ENCODE peak calls at places on chromosomes 2 and 18, in four cellular contexts. K is HFF-Myc, N is A549, U is Karpas-422. W is an unnamed sample.

GRCh38 chr2:134727385-134727784 is 8.6 kb upstream of the TMEM163 start:
- DNase-seq in K (no peak), U (no peak), N (no peak), W (no peak)

GRCh38 chr2:96970248-96970875 is 16.0 kb downstream of the FAM178B start:
- DNase-seq in N (no peak), U (no peak), K (no peak), W (no peak)

GRCh38 chr2:20369366-20369765 is 18.7 kb upstream of the PUM2 start:
- DNase-seq in K (no peak), N (no peak), U (no peak), W (no peak)

GRCh38 chr2:10951558-10952414 is 40.1 kb downstream of the KCNF1 start:
- DNase-seq in K (no peak), U (no peak), N (no peak), W (no peak)

GRCh38 chr2:199458806-199459285 is 1.1 kb upstream of the SATB2 start:
- DNase-seq in K (no peak), U (no peak), N (no peak), W (no peak)

GRCh38 chr18:77138270-77138669 is 5.7 kb upstream of the MBP start:
- DNase-seq in U (no peak), K (no peak), N (no peak), W (no peak)

GRCh38 chr2:88187927-88188326 is 17.8 kb downstream of the THNSL2 start:
- DNase-seq in U (peak), N (no peak), K (no peak), W (no peak)

GRCh38 chr2:189521686-189522434 is 58.7 kb downstream of the SLC40A1 start:
- DNase-seq in K (no peak), U (no peak), N (no peak), W (no peak)

GRCh38 chr2:25310965-25311865 is 30.5 kb downstream of the DNMT3A start:
- DNase-seq in N (no peak), K (no peak), U (no peak), W (no peak)

GRCh38 chr18:2223859-2224258 is 347.4 kb downstream of the METTL4 start:
- DNase-seq in K (peak), U (peak), N (no peak), W (peak)

GRCh38 chr2:187890690-187891089 is 336.5 kb upstream of the TFPI start:
- DNase-seq in N (no peak), U (no peak), K (no peak), W (no peak)

GRCh38 chr2:12202301-12202700 is 455.9 kb downstream of the LPIN1 start:
- DNase-seq in N (no peak), U (no peak), K (no peak), W (no peak)

DNA sequence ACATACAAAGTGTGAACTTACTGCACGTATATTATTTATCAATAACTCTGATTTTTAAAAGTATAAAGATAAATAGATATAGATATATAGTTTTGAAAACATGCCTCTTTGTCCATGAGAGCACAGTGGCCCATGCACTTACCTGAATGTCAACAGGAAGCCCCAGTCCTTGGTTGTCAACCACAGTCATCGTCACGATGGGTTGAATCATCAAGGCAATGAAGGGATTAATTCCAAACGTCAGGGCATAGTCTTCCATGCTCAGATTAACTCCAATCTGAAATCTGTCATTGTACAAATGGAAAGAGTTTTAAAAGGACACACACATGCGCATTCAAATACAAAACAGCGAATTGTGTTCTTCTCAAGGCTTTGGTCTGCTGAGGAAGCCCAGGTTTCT is 15.5 kb downstream of the SCYGR4 start:
- DNase-seq in K (no peak), U (no peak), N (no peak), W (no peak)
- H3K4me3 ChIP-seq in K (no peak), U (no peak), N (no peak), W (no peak)

GRCh38 chr2:196286821-196287220 is 115.4 kb upstream of the STK17B start:
- DNase-seq in K (no peak), U (no peak), N (no peak), W (no peak)

GRCh38 chr2:196287541-196287940 is 116.2 kb upstream of the STK17B start:
- DNase-seq in N (no peak), U (no peak), K (no peak), W (no peak)

GRCh38 chr2:196290149-196290548 is 118.8 kb upstream of the STK17B start:
- DNase-seq in K (no peak), U (no peak), N (no peak), W (peak)

GRCh38 chr2:196289000-196289399 is 117.6 kb upstream of the STK17B start:
- DNase-seq in N (no peak), U (no peak), K (no peak), W (peak)

DNA sequence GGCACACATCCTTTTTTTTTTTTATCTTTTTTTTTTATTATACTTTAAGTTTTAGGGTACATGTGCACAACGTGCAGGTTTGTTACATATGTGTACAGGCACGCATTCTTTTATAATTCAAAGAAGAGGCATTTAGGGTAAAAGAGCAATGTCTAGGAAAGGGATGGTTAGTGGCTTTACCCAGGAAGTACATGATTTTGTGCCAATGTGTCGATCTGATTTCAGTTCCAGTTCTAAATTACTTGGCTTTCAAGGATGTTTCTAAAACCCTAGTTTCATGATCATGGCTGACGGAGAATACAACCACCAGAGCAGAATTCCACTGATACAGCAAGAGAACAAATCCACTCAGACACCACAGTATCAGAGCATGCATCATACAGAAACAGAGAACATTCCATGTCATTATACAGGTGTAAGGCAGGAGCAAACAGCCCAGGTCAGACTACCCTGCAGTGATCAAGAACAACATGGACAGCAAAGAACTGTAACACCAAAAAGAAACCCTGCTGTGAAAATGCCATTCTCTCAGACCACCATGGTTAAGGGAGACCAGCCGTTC is 116.7 kb upstream of the STK17B start:
- DNase-seq in U (no peak), K (no peak), N (no peak), W (peak)
- H3K4me3 ChIP-seq in U (no peak), K (no peak), N (no peak), W (peak)

DNA sequence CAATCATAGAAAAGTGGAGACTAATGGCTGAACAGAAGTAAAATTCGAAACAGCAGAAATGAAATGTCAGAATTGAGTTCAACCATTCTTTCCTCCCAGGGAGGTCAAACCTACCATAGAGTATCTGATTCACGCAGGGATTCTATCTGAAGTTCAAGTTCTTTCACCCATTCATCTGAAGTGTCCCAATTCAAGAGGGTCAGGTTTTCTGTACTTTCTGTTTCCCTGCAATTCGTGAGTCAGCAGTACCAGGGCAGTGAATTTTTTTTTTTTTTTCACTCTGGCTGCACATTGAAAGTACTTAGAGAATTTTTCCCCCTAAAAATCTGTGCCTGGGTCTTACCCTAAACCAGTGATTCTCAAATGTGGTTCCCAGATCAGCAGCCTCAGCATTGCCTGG is 40.9 kb upstream of the CCDC88A start:
- DNase-seq in N (no peak), U (no peak), K (no peak), W (no peak)
- H3K4me3 ChIP-seq in N (no peak), U (no peak), K (no peak), W (no peak)

GRCh38 chr2:201235865-201236811 is 24.2 kb upstream of the CASP8 start:
- DNase-seq in N (no peak), K (no peak), U (peak), W (peak)

GRCh38 chr2:201237486-201238241 is 22.7 kb upstream of the CASP8 start:
- DNase-seq in N (no peak), U (no peak), K (no peak), W (no peak)

GRCh38 chr2:201232125-201232815 is 28.1 kb upstream of the CASP8 start:
- DNase-seq in N (peak), U (peak), K (peak), W (peak)

GRCh38 chr2:201234167-201235139 is 25.9 kb upstream of the CASP8 start:
- DNase-seq in U (no peak), N (no peak), K (no peak), W (no peak)

GRCh38 chr2:201233192-201234166 is 26.9 kb upstream of the CASP8 start:
- DNase-seq in U (peak), K (no peak), N (peak), W (peak)
- H3K4me3 ChIP-seq in U (peak), K (no peak), N (peak), W (peak)

DNA sequence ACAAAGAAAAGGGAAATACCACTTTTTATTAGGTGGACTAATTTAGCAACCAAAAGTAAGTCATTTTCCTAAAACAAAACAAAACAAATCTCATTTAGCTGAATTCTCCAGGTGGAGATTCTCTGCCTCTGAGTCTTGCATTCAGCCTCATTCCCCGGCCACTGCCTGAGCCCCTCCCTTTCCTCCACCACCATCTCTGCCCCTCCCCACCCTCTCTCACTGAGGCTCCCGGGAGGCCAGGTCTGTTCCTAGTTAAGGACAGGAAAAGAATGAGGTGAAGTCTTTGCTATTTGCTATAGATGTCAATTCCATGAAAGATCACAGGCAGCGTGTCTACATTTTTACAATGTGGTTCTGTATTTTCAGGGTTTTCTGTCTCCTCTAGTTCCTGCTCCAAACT is 83.0 kb upstream of the SOX11 start:
- DNase-seq in U (no peak), N (no peak), K (no peak), W (no peak)
- H3K4me3 ChIP-seq in U (no peak), N (no peak), K (no peak), W (no peak)

GRCh38 chr2:42129947-42130346 is 39.2 kb upstream of the EML4 start:
- DNase-seq in K (no peak), U (no peak), N (no peak), W (no peak)
- H3K4me3 ChIP-seq in K (no peak), U (no peak), N (no peak), W (peak)

DNA sequence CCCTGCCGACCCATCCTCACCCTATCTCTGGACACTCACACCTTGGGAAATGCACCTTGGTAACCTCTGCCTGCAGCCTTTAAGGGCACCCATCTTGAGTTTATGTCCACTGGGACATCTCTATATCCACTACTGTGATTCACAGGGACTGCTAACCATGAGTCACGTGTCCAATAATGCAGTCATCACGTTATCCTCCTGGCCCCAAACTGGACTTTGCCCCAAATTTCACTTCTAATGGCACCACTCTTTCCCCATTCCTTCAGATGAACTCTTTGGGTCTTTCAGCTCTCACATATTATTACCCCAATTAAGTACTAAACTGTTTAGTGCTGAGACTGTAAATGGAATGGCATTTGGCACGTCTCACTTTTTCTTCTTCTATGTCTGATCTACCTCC is 71.2 kb upstream of the TMEM200C start:
- DNase-seq in K (no peak), N (no peak), U (no peak), W (no peak)
- H3K4me3 ChIP-seq in K (no peak), N (no peak), U (peak), W (no peak)

GRCh38 chr2:128644745-128645256 is 326.1 kb upstream of the HS6ST1 start:
- DNase-seq in K (no peak), U (no peak), N (no peak), W (no peak)

GRCh38 chr2:128644156-128644555 is 325.5 kb upstream of the HS6ST1 start:
- DNase-seq in U (no peak), N (no peak), K (no peak), W (no peak)

GRCh38 chr2:128646091-128646490 is 327.4 kb upstream of the HS6ST1 start:
- DNase-seq in K (no peak), U (no peak), N (no peak), W (no peak)

GRCh38 chr2:128646691-128647090 is 328.0 kb upstream of the HS6ST1 start:
- DNase-seq in N (no peak), U (no peak), K (no peak), W (no peak)

GRCh38 chr2:128645631-128646030 is 327.0 kb upstream of the HS6ST1 start:
- DNase-seq in N (no peak), U (no peak), K (no peak), W (no peak)
- H3K4me3 ChIP-seq in N (no peak), U (no peak), K (no peak), W (no peak)

GRCh38 chr18:58579561-58580047 is 49.3 kb downstream of the ALPK2 start:
- DNase-seq in K (no peak), U (no peak), N (peak), W (no peak)

GRCh38 chr18:58580078-58580477 is 48.8 kb downstream of the ALPK2 start:
- DNase-seq in K (no peak), U (no peak), N (peak), W (no peak)

GRCh38 chr18:58576641-58577251 is 52.1 kb downstream of the ALPK2 start:
- DNase-seq in K (no peak), N (no peak), U (no peak), W (no peak)

GRCh38 chr18:58578835-58579560 is 49.9 kb downstream of the ALPK2 start:
- DNase-seq in N (peak), U (no peak), K (no peak), W (no peak)

GRCh38 chr18:58578321-58578720 is 50.6 kb downstream of the ALPK2 start:
- DNase-seq in K (no peak), N (no peak), U (no peak), W (no peak)
- H3K4me3 ChIP-seq in K (peak), N (peak), U (no peak), W (no peak)

GRCh38 chr2:39416172-39416571 is 20.9 kb downstream of the MAP4K3 start:
- DNase-seq in N (no peak), K (peak), U (no peak), W (no peak)

GRCh38 chr2:39409697-39410389 is 27.2 kb downstream of the MAP4K3 start:
- DNase-seq in U (no peak), N (no peak), K (no peak), W (no peak)

GRCh38 chr2:39408351-39409136 is 28.5 kb downstream of the MAP4K3 start:
- DNase-seq in U (no peak), N (no peak), K (no peak), W (no peak)

GRCh38 chr2:39411186-39411944 is 25.7 kb downstream of the MAP4K3 start:
- DNase-seq in U (no peak), K (peak), N (no peak), W (no peak)

DNA sequence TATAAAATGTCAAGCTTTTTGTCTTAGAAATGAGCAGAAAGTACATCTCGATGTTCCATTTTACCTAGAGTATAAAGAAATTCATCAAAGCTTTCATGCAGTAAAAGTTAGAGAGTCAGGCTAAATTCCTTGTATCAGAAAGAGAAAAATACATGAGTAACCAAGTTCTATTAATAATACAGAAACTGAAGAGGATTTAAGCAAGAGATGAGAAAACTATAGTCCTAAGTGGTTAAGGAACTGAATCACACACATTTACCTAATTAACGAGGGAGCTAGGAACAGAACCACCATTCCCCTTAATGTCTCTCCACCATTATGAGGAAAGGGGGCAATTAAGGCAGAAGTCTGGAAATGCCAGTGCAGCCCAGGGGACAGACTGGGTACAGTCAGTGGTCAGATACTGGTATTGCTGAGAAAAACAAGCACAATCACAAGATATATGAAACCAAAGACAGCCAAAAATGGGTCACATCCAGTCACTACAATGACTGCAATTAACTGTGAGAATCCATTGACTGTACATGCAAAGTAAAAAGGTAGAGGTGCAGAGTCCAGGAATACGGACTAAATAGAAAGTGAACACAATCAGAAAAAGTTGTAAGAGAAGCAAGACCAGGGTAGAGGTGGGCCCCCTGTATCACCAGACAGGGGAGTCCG is 23.9 kb downstream of the MAP4K3 start:
- DNase-seq in N (no peak), K (no peak), U (no peak), W (no peak)
- H3K4me3 ChIP-seq in N (no peak), K (no peak), U (no peak), W (no peak)